ENCODE peak calls at places on chromosomes 12 and 14, in seven cellular contexts. T is GM12878; P is endodermal cell; D is ovary; O is GM23248; A is uterus; M is CD4-positive, CD25-positive, alpha-beta regulatory T cell. Y is an unnamed sample. For H3K27me3, the result is how much of the 10 kb centered on the place peaks cover.

GRCh38 chr14:74478996-74479635 is 14.0 kb downstream of the NPC2 start:
- DNase-seq in T (no peak), P (peak), D (no peak), O (peak), A (no peak), M (no peak), Y (no peak)

GRCh38 chr14:78107171-78107570 is 63.0 kb upstream of the NRXN3 start:
- DNase-seq in T (no peak), P (no peak), D (no peak), O (no peak), A (no peak), M (no peak), Y (no peak)

GRCh38 chr12:108597559-108598471 is at the start of gene TMEM119:
- DNase-seq in T (no peak), P (no peak), D (no peak), O (peak), A (peak), M (no peak), Y (no peak)

GRCh38 chr14:49641697-49642129 is 6.7 kb upstream of the DNAAF2 start:
- DNase-seq in T (no peak), P (peak), D (no peak), O (no peak), A (no peak), M (no peak), Y (no peak)

GRCh38 chr14:72503696-72504368 is 390.1 kb downstream of the DPF3 start:
- DNase-seq in T (no peak), P (no peak), D (no peak), O (peak), A (no peak), M (no peak), Y (no peak)

GRCh38 chr12:12482150-12482761 is 80.4 kb downstream of the DUSP16 start:
- DNase-seq in T (no peak), P (no peak), D (no peak), O (no peak), A (no peak), M (peak), Y (no peak)

GRCh38 chr12:116138781-116139180 is 138.7 kb downstream of the MED13L start:
- DNase-seq in T (no peak), P (no peak), D (no peak), O (peak), A (no peak), M (no peak), Y (no peak)

GRCh38 chr12:88575361-88575959 is 4.8 kb downstream of the KITLG start:
- DNase-seq in T (no peak), P (no peak), D (no peak), O (no peak), A (no peak), M (no peak), Y (no peak)

GRCh38 chr12:120231316-120232011 is 30.6 kb upstream of the RPLP0 start:
- DNase-seq in T (no peak), P (peak), D (no peak), O (peak), A (peak), M (peak), Y (peak)

GRCh38 chr14:56027916-56028637 is 90.1 kb upstream of the PELI2 start:
- DNase-seq in T (no peak), P (no peak), D (no peak), O (no peak), A (peak), M (no peak), Y (no peak)

GRCh38 chr14:71119075-71119474 is 211.8 kb downstream of the PCNX1 start:
- DNase-seq in T (no peak), P (no peak), D (no peak), O (peak), A (no peak), M (no peak), Y (no peak)

GRCh38 chr12:8905546-8905945 is 8.8 kb upstream of the PHC1 start:
- DNase-seq in T (no peak), P (peak), D (no peak), O (no peak), A (no peak), M (no peak), Y (no peak)

GRCh38 chr12:89211456-89211855 is 140.8 kb downstream of the DUSP6 start:
- DNase-seq in T (no peak), P (no peak), D (no peak), O (peak), A (no peak), M (no peak), Y (no peak)

GRCh38 chr12:122988612-122989442 is 8.3 kb downstream of the ARL6IP4 start:
- DNase-seq in T (no peak), P (peak), D (no peak), O (no peak), A (no peak), M (no peak), Y (no peak)

GRCh38 chr12:117096643-117097042 is 2.6 kb downstream of the TESC start:
- DNase-seq in T (no peak), P (peak), D (no peak), O (no peak), A (no peak), M (no peak), Y (no peak)

GRCh38 chr14:49593016-49593415 is 5.7 kb upstream of the LRR1 start:
- DNase-seq in T (no peak), P (no peak), D (no peak), O (no peak), A (no peak), M (no peak), Y (no peak)

GRCh38 chr12:43676183-43676813 is 82.3 kb downstream of the PUS7L start:
- DNase-seq in T (peak), P (peak), D (no peak), O (peak), A (no peak), M (peak), Y (no peak)

GRCh38 chr14:50677527-50678063 is 9.5 kb upstream of the SAV1 start:
- DNase-seq in T (peak), P (no peak), D (no peak), O (peak), A (no peak), M (no peak), Y (no peak)

GRCh38 chr12:46983959-46984833 is 95.2 kb upstream of the PCED1B start:
- DNase-seq in T (peak), P (peak), D (no peak), O (peak), A (no peak), M (peak), Y (no peak)

GRCh38 chr14:81401420-81402122 is 1.4 kb upstream of the STON2 start:
- DNase-seq in T (no peak), P (no peak), D (no peak), O (peak), A (no peak), M (peak), Y (no peak)

GRCh38 chr12:9951026-9951652 is 19.0 kb upstream of the CLEC2A start:
- DNase-seq in T (peak), P (no peak), D (no peak), O (peak), A (no peak), M (peak), Y (no peak)

GRCh38 chr14:68569546-68569908 is 223.3 kb downstream of the ZFP36L1 start:
- DNase-seq in T (no peak), P (no peak), D (no peak), O (no peak), A (no peak), M (no peak), Y (no peak)

GRCh38 chr12:129762436-129762835 is 141.4 kb downstream of the TMEM132D start:
- DNase-seq in T (no peak), P (no peak), D (no peak), O (no peak), A (no peak), M (no peak), Y (no peak)

GRCh38 chr14:55389330-55389729 is 22.3 kb downstream of the ATG14 start:
- DNase-seq in T (no peak), P (no peak), D (no peak), O (peak), A (no peak), M (no peak), Y (no peak)

GRCh38 chr12:25382311-25383106 is 131.8 kb upstream of the KRAS start:
- DNase-seq in T (no peak), P (no peak), D (no peak), O (no peak), A (no peak), M (peak), Y (no peak)

GRCh38 chr12:71958993-71959588 is 20.4 kb downstream of the TPH2 start:
- DNase-seq in T (no peak), P (no peak), D (no peak), O (peak), A (no peak), M (no peak), Y (no peak)

DNA sequence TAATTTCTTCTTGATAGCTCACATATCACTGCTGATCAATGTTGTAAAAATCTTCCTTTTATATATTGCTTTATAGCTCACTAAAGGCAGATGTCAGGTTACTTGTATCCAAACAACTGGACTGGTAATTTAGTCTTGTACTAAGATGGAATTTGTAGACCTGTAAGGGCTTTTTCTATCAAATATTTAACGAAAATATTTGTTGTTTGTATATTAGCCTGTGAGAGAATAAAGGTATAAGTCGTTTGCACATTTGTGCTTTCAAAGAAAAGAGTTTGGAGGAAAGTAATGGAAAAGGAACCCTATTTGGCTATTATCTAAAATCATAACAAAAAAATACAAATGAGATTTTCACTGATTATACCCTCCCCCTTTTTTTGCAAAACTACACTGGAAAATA is 12.1 kb downstream of the FOXG1 start:
- DNase-seq in T (no peak), P (no peak), D (no peak), O (no peak), A (no peak), M (no peak), Y (no peak)
- H3K27me3 ChIP-seq in T (under half), P (half or more), D (under half), O (half or more), A (under half), M (under half), Y (under half)

GRCh38 chr12:78566461-78566860 is 298.1 kb upstream of the SYT1 start:
- DNase-seq in T (no peak), P (no peak), D (no peak), O (no peak), A (no peak), M (no peak), Y (no peak)
- H3K27ac ChIP-seq in T (no peak), P (no peak), D (no peak), O (no peak), A (no peak), M (no peak), Y (no peak)

GRCh38 chr14:75979641-75980422 is 2.0 kb downstream of the TGFB3 start:
- DNase-seq in T (no peak), P (no peak), D (peak), O (peak), A (peak), M (no peak), Y (no peak)

GRCh38 chr14:75982724-75983358 is 1.0 kb upstream of the TGFB3 start:
- DNase-seq in T (no peak), P (no peak), D (peak), O (peak), A (peak), M (no peak), Y (no peak)

GRCh38 chr14:75981426-75981825 is 369 bp downstream of the TGFB3 start:
- DNase-seq in T (peak), P (peak), D (no peak), O (no peak), A (peak), M (peak), Y (no peak)

GRCh38 chr14:75980856-75981255 is 939 bp downstream of the TGFB3 start:
- DNase-seq in T (no peak), P (no peak), D (peak), O (peak), A (peak), M (no peak), Y (peak)

DNA sequence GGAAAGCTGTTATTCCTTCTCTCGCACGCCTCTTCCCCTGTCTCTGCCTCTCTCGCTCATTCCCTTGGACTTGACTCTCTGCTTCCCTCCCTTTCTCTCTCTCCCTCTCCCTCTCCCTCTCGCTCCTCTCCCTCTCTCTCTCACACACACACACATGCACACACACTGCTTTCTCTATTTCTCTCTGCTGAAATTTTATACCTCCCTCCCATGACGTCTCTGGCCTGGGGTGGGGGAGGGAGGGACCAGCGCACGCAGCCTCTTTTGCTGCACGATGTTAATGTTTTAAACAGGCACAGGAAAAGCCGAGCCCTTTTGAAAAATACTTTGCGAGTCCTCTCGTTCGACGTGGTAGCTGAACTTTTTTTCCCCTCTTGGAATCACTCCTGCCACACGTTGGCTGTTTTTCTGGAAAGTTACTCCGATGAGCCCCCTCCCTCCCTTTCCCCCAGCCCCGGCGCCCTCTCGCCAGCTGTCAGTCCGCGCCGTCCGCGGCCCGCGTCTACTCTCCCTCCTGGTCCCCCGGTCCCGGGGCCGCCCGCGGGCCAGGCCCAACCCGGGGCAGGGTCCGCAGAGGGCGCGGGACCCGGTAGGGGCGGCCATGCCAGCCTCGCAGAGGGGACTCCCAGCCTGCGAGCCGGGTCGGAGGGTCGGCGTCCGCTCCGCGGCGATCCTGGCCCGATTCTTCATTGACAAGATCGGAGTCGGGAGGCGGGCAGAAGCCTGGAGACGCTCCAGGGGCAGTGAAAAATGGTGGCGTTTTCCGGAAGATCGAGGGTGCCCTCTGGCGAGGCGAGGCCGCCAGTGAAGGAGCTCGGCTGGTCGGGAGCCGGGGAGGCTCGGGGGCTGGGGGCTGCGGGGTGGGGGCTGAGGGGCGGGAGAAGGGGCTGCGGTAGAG is at the start of gene TGFB3:
- DNase-seq in T (no peak), P (peak), D (peak), O (peak), A (peak), M (peak), Y (peak)
- H3K27me3 ChIP-seq in T (under half), P (under half), D (under half), O (under half), A (under half), M (under half), Y (under half)

GRCh38 chr12:5792350-5792749 is 152.7 kb downstream of the ANO2 start:
- DNase-seq in T (no peak), P (peak), D (no peak), O (peak), A (no peak), M (no peak), Y (no peak)

GRCh38 chr12:5798242-5799015 is 146.6 kb downstream of the ANO2 start:
- DNase-seq in T (no peak), P (no peak), D (no peak), O (no peak), A (no peak), M (no peak), Y (no peak)

GRCh38 chr12:5794156-5794555 is 150.9 kb downstream of the ANO2 start:
- DNase-seq in T (no peak), P (peak), D (no peak), O (no peak), A (no peak), M (no peak), Y (no peak)

GRCh38 chr12:5797661-5798060 is 147.4 kb downstream of the ANO2 start:
- DNase-seq in T (no peak), P (no peak), D (no peak), O (no peak), A (no peak), M (no peak), Y (peak)

DNA sequence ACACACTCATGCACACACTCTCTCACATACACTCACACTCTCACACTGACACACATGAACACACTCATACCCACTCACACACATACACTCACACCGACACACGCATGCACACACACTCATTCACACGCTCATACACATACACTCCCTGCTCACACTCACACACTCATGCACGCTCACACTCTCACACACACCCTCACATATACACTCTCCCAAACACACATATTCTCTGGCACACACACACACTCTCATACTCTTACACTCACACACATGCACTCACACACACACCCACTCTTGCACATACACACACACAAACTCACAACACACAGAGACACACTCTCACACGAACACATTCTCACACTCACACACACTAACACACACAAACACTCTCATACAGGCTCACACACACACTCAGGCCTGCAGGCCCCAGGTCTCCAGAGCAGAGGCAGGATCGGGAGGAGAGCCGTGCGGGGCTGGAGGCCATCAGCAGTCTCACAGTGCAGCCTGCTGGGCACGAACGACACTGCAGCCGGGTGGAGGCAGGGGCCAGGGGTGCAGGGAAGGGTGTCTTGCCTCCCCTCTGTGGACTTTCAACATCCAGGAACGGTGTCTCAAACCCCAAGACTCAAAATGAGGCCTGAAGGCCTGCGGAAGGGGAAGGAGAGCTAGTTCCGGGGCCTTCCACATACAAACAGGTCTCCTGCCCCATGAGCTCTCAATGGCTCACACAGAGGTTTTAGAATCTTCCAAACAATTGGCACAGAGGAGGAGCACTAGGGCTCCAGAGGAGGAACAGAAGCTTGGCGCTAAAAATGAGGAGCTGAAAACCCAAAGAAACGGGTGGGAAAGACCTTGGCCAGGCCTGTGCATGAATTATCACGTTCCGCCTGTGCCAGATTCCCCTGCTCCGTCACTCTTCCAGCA is 148.6 kb downstream of the ANO2 start:
- DNase-seq in T (no peak), P (peak), D (no peak), O (peak), A (no peak), M (peak), Y (no peak)
- H3K27ac ChIP-seq in T (no peak), P (no peak), D (no peak), O (no peak), A (no peak), M (no peak), Y (no peak)

GRCh38 chr12:54136844-54137580 is 51.8 kb downstream of the SMUG1 start:
- DNase-seq in T (no peak), P (no peak), D (no peak), O (peak), A (no peak), M (no peak), Y (no peak)
- H3K27me3 ChIP-seq in T (under half), P (half or more), D (under half), O (under half), A (under half), M (under half), Y (under half)

GRCh38 chr12:559907-560455 is 100.2 kb downstream of the B4GALNT3 start:
- DNase-seq in T (no peak), P (no peak), D (no peak), O (no peak), A (no peak), M (no peak), Y (no peak)
- H3K27ac ChIP-seq in T (no peak), P (no peak), D (no peak), O (no peak), A (no peak), M (no peak), Y (no peak)

Y was measured in breast epithelium.